ENCODE peak calls at places on chromosomes 11 and 22, in six cellular contexts. One of them, this sample, is unnamed.

GRCh38 chr22:42283288-42284229 is 13.1 kb upstream of the TCF20 start:
- DNase-seq in GM12878: no peak
- DNase-seq in HepG2: no peak
- DNase-seq in K562: no peak
- DNase-seq in A549: no peak
- DNase-seq in IMR-90: no peak
- DNase-seq in this sample: no peak

GRCh38 chr22:48431536-48432315 is 1395.9 kb downstream of the BRD1 start:
- DNase-seq in IMR-90: no peak
- DNase-seq in A549: peak; percentile 35
- DNase-seq in K562: peak; percentile 4
- DNase-seq in GM12878: no peak
- DNase-seq in HepG2: no peak
- DNase-seq in this sample: no peak

GRCh38 chr11:65662247-65662801 is 392 bp downstream of the RELA start:
- DNase-seq in HepG2: no peak
- DNase-seq in IMR-90: no peak
- DNase-seq in GM12878: no peak
- DNase-seq in K562: no peak
- DNase-seq in A549: no peak
- DNase-seq in this sample: no peak

GRCh38 chr11:46947399-46948077 is 11.0 kb downstream of the CSTPP1 start:
- DNase-seq in HepG2: no peak
- DNase-seq in IMR-90: no peak
- DNase-seq in GM12878: no peak
- DNase-seq in K562: no peak
- DNase-seq in A549: no peak
- DNase-seq in this sample: no peak

GRCh38 chr11:63534895-63535461 is 1.6 kb upstream of the PLAAT4 start:
- DNase-seq in K562: peak; percentile 55
- DNase-seq in HepG2: no peak
- DNase-seq in IMR-90: no peak
- DNase-seq in GM12878: peak; percentile 35
- DNase-seq in A549: no peak
- DNase-seq in this sample: no peak

GRCh38 chr11:103926990-103927389 is 109.5 kb upstream of the DDI1 start:
- DNase-seq in A549: no peak
- DNase-seq in K562: no peak
- DNase-seq in IMR-90: no peak
- DNase-seq in HepG2: no peak
- DNase-seq in GM12878: no peak
- DNase-seq in this sample: no peak

GRCh38 chr11:6705905-6706535 is 22.9 kb upstream of the MRPL17 start:
- DNase-seq in K562: peak; percentile 64
- DNase-seq in HepG2: peak; percentile 20
- DNase-seq in A549: peak; percentile 45
- DNase-seq in GM12878: no peak
- DNase-seq in IMR-90: peak; percentile 63
- DNase-seq in this sample: peak; percentile 58

GRCh38 chr11:78532991-78533861 is 41.4 kb downstream of the NARS2 start:
- DNase-seq in HepG2: no peak
- DNase-seq in K562: no peak
- DNase-seq in A549: no peak
- DNase-seq in GM12878: peak; percentile 44
- DNase-seq in IMR-90: no peak
- DNase-seq in this sample: no peak

GRCh38 chr11:18347471-18348125 is 25.2 kb downstream of the GTF2H1 start:
- DNase-seq in K562: no peak
- DNase-seq in GM12878: no peak
- DNase-seq in HepG2: no peak
- DNase-seq in IMR-90: peak; percentile 92
- DNase-seq in A549: no peak
- DNase-seq in this sample: no peak

GRCh38 chr11:83219095-83219494 is 25.6 kb downstream of the ANKRD42 start:
- DNase-seq in K562: peak; percentile 8
- DNase-seq in A549: peak; percentile 27
- DNase-seq in HepG2: peak; percentile 22
- DNase-seq in IMR-90: no peak
- DNase-seq in GM12878: no peak
- DNase-seq in this sample: peak; percentile 13

GRCh38 chr11:130699561-130699960 is 216.7 kb downstream of the SNX19 start:
- DNase-seq in K562: no peak
- DNase-seq in A549: no peak
- DNase-seq in GM12878: no peak
- DNase-seq in IMR-90: no peak
- DNase-seq in HepG2: no peak
- DNase-seq in this sample: no peak

GRCh38 chr11:10761085-10761698 is 10.1 kb downstream of the CTR9 start:
- DNase-seq in GM12878: no peak
- DNase-seq in IMR-90: no peak
- DNase-seq in HepG2: peak; percentile 34
- DNase-seq in A549: no peak
- DNase-seq in K562: no peak
- DNase-seq in this sample: no peak

GRCh38 chr22:25081409-25081824 is 118.2 kb upstream of the CRYBB3 start:
- DNase-seq in IMR-90: peak; percentile 4
- DNase-seq in K562: peak; percentile 33
- DNase-seq in A549: peak; percentile 29
- DNase-seq in HepG2: peak; percentile 56
- DNase-seq in GM12878: no peak
- DNase-seq in this sample: peak; percentile 71

GRCh38 chr22:47245786-47246185 is 483.3 kb downstream of the TBC1D22A start:
- DNase-seq in GM12878: no peak
- DNase-seq in HepG2: no peak
- DNase-seq in K562: no peak
- DNase-seq in A549: no peak
- DNase-seq in IMR-90: no peak
- DNase-seq in this sample: no peak

GRCh38 chr22:24772493-24773220 is 1.9 kb downstream of the PIWIL3 start:
- DNase-seq in IMR-90: peak; percentile 54
- DNase-seq in GM12878: no peak
- DNase-seq in HepG2: peak; percentile 61
- DNase-seq in A549: peak; percentile 69
- DNase-seq in K562: peak; percentile 28
- DNase-seq in this sample: peak; percentile 72

GRCh38 chr11:76770642-76771445 is 12.3 kb upstream of the TSKU start:
- DNase-seq in HepG2: peak; percentile 69
- DNase-seq in IMR-90: peak; percentile 99
- DNase-seq in A549: peak; percentile 98
- DNase-seq in GM12878: no peak
- DNase-seq in K562: no peak
- DNase-seq in this sample: no peak

GRCh38 chr22:37021710-37022482 is 2.4 kb downstream of the MPST start:
- DNase-seq in IMR-90: peak; percentile 34
- DNase-seq in A549: peak; percentile 55
- DNase-seq in HepG2: no peak
- DNase-seq in GM12878: no peak
- DNase-seq in K562: peak; percentile 72
- DNase-seq in this sample: peak; percentile 59

GRCh38 chr11:45436118-45436517 is 150.0 kb upstream of the SYT13 start:
- DNase-seq in A549: no peak
- DNase-seq in HepG2: no peak
- DNase-seq in IMR-90: no peak
- DNase-seq in GM12878: no peak
- DNase-seq in K562: no peak
- DNase-seq in this sample: no peak

GRCh38 chr11:45436966-45437365 is 150.8 kb upstream of the SYT13 start:
- DNase-seq in GM12878: no peak
- DNase-seq in K562: no peak
- DNase-seq in HepG2: no peak
- DNase-seq in IMR-90: no peak
- DNase-seq in A549: no peak
- DNase-seq in this sample: no peak

GRCh38 chr11:45432100-45432499 is 146.0 kb upstream of the SYT13 start:
- DNase-seq in HepG2: no peak
- DNase-seq in A549: no peak
- DNase-seq in GM12878: no peak
- DNase-seq in K562: no peak
- DNase-seq in IMR-90: no peak
- DNase-seq in this sample: no peak

GRCh38 chr11:45432910-45433309 is 146.8 kb upstream of the SYT13 start:
- DNase-seq in IMR-90: no peak
- DNase-seq in HepG2: no peak
- DNase-seq in K562: no peak
- DNase-seq in A549: no peak
- DNase-seq in GM12878: no peak
- DNase-seq in this sample: no peak

DNA sequence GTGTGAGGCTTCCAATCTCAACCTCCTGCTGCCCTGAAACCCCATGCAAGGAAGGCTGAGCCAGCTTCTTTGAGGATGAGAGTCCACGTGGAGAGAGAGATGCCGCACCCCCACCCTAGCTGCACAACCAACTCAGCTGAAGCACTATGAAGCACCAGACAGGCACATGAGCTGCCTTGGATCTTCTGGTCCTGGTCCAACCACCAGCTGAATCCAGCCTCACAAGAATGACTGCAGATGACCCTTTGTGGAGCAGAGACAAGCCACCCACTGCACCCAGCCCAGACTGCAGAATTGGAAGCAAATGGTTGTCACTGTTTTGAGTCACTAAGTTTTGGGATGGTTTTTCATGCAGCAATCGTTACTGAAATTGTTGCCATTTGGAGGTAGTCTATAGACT is 149.6 kb upstream of the SYT13 start:
- DNase-seq in HepG2: no peak
- DNase-seq in K562: no peak
- DNase-seq in A549: no peak
- DNase-seq in IMR-90: no peak
- DNase-seq in GM12878: no peak
- DNase-seq in this sample: no peak
- TF ChIP-seq BHLHE40 in HepG2: no peak
- TF ChIP-seq BHLHE40 in K562: no peak
- TF ChIP-seq BHLHE40 in A549: no peak
- TF ChIP-seq BHLHE40 in IMR-90: no peak
- TF ChIP-seq BHLHE40 in GM12878: no peak
- TF ChIP-seq BHLHE40 in this sample: no peak

DNA sequence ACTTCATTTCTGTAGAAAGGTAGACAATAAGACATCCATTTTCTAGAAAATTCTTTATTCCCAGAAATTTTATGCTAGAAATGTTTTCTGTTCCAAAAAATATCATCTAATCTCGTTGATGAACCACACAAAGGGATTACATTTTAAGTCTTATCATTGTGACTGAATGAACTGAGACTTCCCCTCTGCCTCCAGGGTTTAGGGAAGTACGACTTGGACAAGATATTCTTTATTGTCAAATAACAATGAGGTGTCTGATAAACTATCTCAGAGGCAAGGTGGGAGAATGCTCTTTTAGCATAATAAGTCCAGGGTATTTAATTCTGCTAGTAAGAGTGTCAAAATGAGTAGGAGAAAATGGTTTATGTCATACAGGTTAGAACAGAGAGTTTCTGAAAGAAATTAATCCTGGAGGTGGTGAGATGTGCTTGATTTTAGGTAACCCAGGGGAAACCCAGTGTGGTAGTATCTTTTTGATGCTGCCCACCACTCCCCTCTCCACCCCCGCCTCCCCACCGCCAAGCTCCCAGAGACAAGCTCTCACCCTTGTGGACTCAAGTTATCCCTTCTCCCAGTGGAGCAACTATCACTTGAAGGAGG is 100.6 kb downstream of the CD44 start:
- DNase-seq in HepG2: no peak
- DNase-seq in K562: no peak
- DNase-seq in A549: no peak
- DNase-seq in GM12878: no peak
- DNase-seq in IMR-90: no peak
- DNase-seq in this sample: no peak
- TF ChIP-seq BHLHE40 in HepG2: no peak
- TF ChIP-seq BHLHE40 in K562: no peak
- TF ChIP-seq BHLHE40 in A549: no peak
- TF ChIP-seq BHLHE40 in GM12878: no peak
- TF ChIP-seq BHLHE40 in IMR-90: no peak
- TF ChIP-seq BHLHE40 in this sample: no peak

DNA sequence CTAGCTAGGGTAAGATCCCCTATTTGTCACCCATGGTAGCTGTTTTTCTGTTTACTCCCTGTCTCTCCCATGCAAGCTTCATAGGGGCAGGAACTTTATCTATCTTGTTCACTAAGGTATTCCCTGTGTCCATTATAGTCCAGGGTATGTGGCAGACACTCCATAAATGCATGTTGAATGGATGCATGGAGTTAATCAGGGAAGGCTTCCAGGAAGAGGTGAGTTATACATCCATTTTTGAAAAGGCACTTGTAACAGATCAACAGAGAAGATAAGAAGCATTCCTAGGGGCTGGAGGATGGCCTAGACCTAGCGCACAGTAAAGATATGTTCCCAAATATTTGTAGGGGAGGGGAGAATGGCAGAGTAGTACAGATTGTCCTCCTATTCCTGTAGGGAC is 130.3 kb downstream of the BUD13 start:
- DNase-seq in GM12878: no peak
- DNase-seq in A549: no peak
- DNase-seq in K562: no peak
- DNase-seq in IMR-90: no peak
- DNase-seq in HepG2: no peak
- DNase-seq in this sample: no peak
- TF ChIP-seq BHLHE40 in GM12878: no peak
- TF ChIP-seq BHLHE40 in A549: no peak
- TF ChIP-seq BHLHE40 in K562: no peak
- TF ChIP-seq BHLHE40 in IMR-90: no peak
- TF ChIP-seq BHLHE40 in HepG2: no peak
- TF ChIP-seq BHLHE40 in this sample: no peak

GRCh38 chr11:73869234-73869949 is 7.3 kb downstream of the COA4 start:
- DNase-seq in A549: peak; percentile 49
- DNase-seq in GM12878: no peak
- DNase-seq in K562: no peak
- DNase-seq in IMR-90: peak; percentile 6
- DNase-seq in HepG2: no peak
- DNase-seq in this sample: no peak

GRCh38 chr11:73870261-73870660 is 6.4 kb downstream of the COA4 start:
- DNase-seq in GM12878: no peak
- DNase-seq in HepG2: no peak
- DNase-seq in IMR-90: no peak
- DNase-seq in A549: no peak
- DNase-seq in K562: no peak
- DNase-seq in this sample: no peak

GRCh38 chr11:73866095-73866579 is 10.5 kb downstream of the COA4 start:
- DNase-seq in GM12878: no peak
- DNase-seq in A549: no peak
- DNase-seq in K562: no peak
- DNase-seq in IMR-90: peak; percentile 69
- DNase-seq in HepG2: no peak
- DNase-seq in this sample: no peak

GRCh38 chr11:73862971-73863370 is 13.7 kb downstream of the COA4 start:
- DNase-seq in K562: no peak
- DNase-seq in HepG2: no peak
- DNase-seq in A549: no peak
- DNase-seq in GM12878: no peak
- DNase-seq in IMR-90: no peak
- DNase-seq in this sample: no peak

GRCh38 chr11:73866586-73866996 is 10.1 kb downstream of the COA4 start:
- DNase-seq in HepG2: peak; percentile 52
- DNase-seq in IMR-90: peak; percentile 93
- DNase-seq in K562: no peak
- DNase-seq in GM12878: no peak
- DNase-seq in A549: peak; percentile 65
- DNase-seq in this sample: no peak
- TF ChIP-seq BHLHE40 in HepG2: no peak
- TF ChIP-seq BHLHE40 in IMR-90: no peak
- TF ChIP-seq BHLHE40 in K562: no peak
- TF ChIP-seq BHLHE40 in GM12878: no peak
- TF ChIP-seq BHLHE40 in A549: no peak
- TF ChIP-seq BHLHE40 in this sample: no peak

This sample was measured in HEK293T.